ENCODE peak calls at places on chromosomes 1 and 21, in four cellular contexts. M, S, Q and F are unnamed samples.

GRCh38 chr1:145918992-145919939 is 749 bp upstream of the PEX11B start:
- DNase-seq in S (no peak), Q (peak), M (peak), F (no peak)

GRCh38 chr1:9900142-9901043 is 9.7 kb downstream of the CTNNBIP1 start:
- DNase-seq in M (no peak), Q (peak), S (no peak), F (peak)

GRCh38 chr1:98939471-98939870 is 65.2 kb downstream of the PLPPR5 start:
- DNase-seq in M (no peak), Q (no peak), S (no peak), F (no peak)

GRCh38 chr1:10753279-10753678 is 43.2 kb downstream of the CASZ1 start:
- DNase-seq in S (no peak), M (no peak), Q (no peak), F (no peak)

GRCh38 chr21:45283611-45284455 is 3.9 kb downstream of the POFUT2 start:
- DNase-seq in M (no peak), S (no peak), Q (no peak), F (no peak)

GRCh38 chr1:222454782-222455181 is 93.1 kb downstream of the HHIPL2 start:
- DNase-seq in M (no peak), S (no peak), Q (no peak), F (no peak)

GRCh38 chr1:225709101-225709500 is 56.2 kb upstream of the ENAH start:
- DNase-seq in M (no peak), S (no peak), Q (peak), F (no peak)

GRCh38 chr1:30680429-30680828 is 43.0 kb downstream of the MATN1 start:
- DNase-seq in Q (no peak), M (no peak), S (no peak), F (no peak)

GRCh38 chr1:41360074-41361027 is 883 bp upstream of the FOXO6 start:
- DNase-seq in S (no peak), Q (no peak), M (no peak), F (no peak)

GRCh38 chr21:45983981-45984551 is 2.5 kb downstream of the COL6A1 start:
- DNase-seq in M (no peak), Q (no peak), S (no peak), F (peak)

GRCh38 chr1:190436615-190437014 is 41.0 kb downstream of the BRINP3 start:
- DNase-seq in M (peak), S (no peak), Q (no peak), F (no peak)

GRCh38 chr1:90714521-90714951 is 2.6 kb downstream of the BARHL2 start:
- DNase-seq in M (no peak), Q (no peak), S (no peak), F (no peak)

GRCh38 chr1:205961405-205961804 is 18.1 kb upstream of the SLC26A9 start:
- DNase-seq in S (no peak), M (no peak), Q (no peak), F (no peak)

GRCh38 chr21:31670065-31670464 is 10.6 kb downstream of the SOD1 start:
- DNase-seq in S (no peak), M (no peak), Q (no peak), F (no peak)

GRCh38 chr1:181152892-181153633 is 64.6 kb downstream of the IER5 start:
- DNase-seq in Q (peak), S (no peak), M (no peak), F (peak)
- TF ChIP-seq CTCF in Q (peak), S (peak), M (no peak), F (no peak)

GRCh38 chr1:68481041-68481440 is 15.8 kb downstream of the DEPDC1 start:
- DNase-seq in S (no peak), Q (no peak), M (no peak), F (no peak)
- TF ChIP-seq CTCF in S (no peak), Q (no peak), M (no peak), F (no peak)

GRCh38 chr21:34034369-34035014 is 38.9 kb upstream of the MRPS6 start:
- DNase-seq in Q (no peak), M (no peak), S (no peak), F (no peak)
- TF ChIP-seq CTCF in Q (no peak), M (no peak), S (no peak), F (no peak)

DNA sequence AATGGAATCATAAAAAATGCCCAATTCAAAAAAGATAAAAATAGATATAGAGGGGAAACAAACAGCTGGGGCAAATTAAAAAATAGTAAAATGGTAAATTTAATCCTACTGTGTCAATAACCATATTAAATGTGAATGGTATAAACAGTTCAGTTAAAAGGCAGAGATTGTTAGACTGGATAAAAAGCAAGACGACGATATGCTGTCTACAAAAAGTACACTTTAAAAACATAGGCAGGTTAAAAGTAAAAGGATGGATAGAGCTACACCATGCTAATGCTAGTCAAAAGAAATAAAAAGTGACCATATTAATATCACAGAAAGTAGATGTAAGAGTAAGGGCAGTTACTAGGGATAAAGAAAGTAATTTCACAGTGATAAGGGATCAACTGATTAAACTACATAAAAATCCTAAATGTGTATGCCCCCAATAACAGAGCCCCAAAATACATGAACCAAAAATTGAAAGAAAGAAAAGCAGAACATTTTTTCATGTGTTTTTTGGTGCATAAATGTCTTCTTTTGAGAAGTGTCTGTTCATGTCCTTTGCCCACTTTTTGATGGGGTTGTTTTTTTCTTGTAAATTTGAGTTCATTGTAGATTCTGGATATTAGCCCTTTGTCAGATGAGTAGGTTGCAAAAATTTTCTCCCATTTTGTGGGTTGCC is 27.4 kb downstream of the MORN1 start:
- DNase-seq in S (no peak), M (no peak), Q (no peak), F (no peak)
- TF ChIP-seq CTCF in S (no peak), M (no peak), Q (no peak), F (no peak)

DNA sequence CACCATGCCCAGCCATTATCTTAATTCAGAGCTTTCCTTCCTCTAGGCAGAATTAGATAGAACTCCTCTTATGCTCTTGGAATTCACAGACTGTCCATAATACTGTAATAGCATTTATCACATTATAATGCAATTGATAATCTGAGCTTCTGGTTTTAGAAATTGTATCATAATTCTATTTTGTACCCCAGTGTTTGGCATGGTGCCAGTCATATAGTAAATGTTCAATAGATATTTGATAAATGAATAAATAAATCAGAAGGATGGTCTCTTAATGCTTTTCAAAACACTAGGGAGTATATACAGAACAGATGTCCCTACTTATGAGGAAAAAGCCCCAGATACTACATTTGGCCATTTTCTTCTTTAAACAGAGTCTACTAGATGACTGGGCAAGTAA is 119.3 kb upstream of the BMP8A start:
- DNase-seq in M (no peak), Q (no peak), S (no peak), F (no peak)
- TF ChIP-seq CTCF in M (no peak), Q (no peak), S (no peak), F (no peak)

DNA sequence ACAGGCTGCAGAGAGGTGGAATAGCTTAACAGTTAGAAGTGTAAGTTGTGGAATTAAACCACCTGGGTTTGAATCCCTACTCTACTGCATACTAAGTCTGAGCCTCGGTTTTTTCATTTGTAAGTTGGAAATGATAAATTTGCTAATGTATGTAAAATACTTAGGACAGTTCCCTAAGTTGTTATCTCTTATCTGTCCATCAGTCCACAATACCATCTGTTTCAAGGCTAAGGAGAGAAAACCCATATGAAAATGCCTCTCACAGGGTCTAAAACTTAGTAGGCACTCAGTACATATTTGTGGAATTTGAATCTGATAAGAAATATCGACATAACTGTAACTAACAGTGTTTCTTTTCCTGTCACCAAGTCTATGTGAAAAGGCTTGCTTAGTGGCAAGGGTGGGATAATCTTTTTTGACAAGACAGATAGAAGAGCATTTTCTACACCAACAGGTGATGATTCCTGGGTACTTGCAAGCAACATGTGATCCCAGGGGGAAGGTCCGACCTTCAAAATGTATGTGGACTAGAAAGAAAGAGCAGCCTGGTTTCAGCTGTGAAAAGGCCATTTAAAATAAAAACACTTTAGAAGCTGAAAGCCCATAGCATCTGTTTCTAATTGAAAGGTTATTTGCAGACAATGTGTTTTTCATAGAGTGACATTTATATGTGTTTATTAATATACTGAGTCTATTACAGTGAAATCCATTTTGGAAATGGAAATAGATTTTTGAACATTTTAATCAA is 202.9 kb downstream of the HHAT start:
- DNase-seq in M (no peak), Q (no peak), S (no peak), F (no peak)
- TF ChIP-seq CTCF in M (no peak), Q (no peak), S (no peak), F (no peak)

DNA sequence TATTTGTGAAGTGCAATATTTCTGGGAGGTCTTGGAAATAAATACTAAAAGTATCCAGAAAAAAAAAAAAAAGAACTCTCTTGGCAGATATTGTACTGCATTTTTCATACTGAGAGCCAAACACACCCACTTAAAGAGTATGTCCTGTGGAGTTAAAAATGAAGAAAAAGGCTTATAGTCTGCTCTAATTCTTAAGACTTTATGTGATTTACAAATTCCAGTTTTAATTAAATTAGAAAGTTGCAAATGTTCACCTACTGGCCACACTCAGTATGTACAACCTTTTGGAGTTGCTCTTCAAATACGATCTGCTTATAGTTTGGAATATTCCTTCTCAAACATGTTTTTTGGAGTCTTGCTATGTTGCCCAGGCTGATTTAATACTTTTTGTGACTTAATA is 107.6 kb downstream of the LEPR start:
- DNase-seq in M (no peak), S (no peak), Q (no peak), F (no peak)
- TF ChIP-seq CTCF in M (no peak), S (peak), Q (no peak), F (no peak)